ENCODE peak calls at places on chromosomes 3 and 15, in eight cellular contexts. Y, U, J, S, D, P, X and M are unnamed samples.

GRCh38 chr15:83734487-83734886 is 80.6 kb downstream of the ADAMTSL3 start:
- DNase-seq in Y (no peak), U (peak; percentile 58), J (no peak), S (peak; percentile 10), D (no peak), P (peak; percentile 36), X (no peak), M (no peak)

GRCh38 chr3:71581981-71582611 is 1.4 kb downstream of the FOXP1 start:
- DNase-seq in Y (no peak), U (peak; percentile 61), J (peak; percentile 76), S (no peak), D (peak; percentile 52), P (peak; percentile 57), X (peak; percentile 42), M (peak; percentile 81)

GRCh38 chr3:146161725-146162047 is 702 bp upstream of the PLOD2 start:
- DNase-seq in Y (peak; percentile 46), U (peak; percentile 53), J (peak; percentile 56), S (no peak), D (peak; percentile 55), P (peak; percentile 29), X (no peak), M (no peak)

GRCh38 chr3:21624514-21624913 is 126.5 kb downstream of the ZNF385D start:
- DNase-seq in Y (no peak), U (no peak), J (no peak), S (no peak), D (no peak), P (no peak), X (no peak), M (no peak)

GRCh38 chr3:13348671-13349396 is 71.3 kb downstream of the NUP210 start:
- DNase-seq in Y (no peak), U (no peak), J (no peak), S (no peak), D (no peak), P (no peak), X (no peak), M (no peak)

GRCh38 chr15:90001683-90002427 is 731 bp downstream of the ZNF710 start:
- DNase-seq in Y (peak; percentile 32), U (peak; percentile 48), J (peak; percentile 81), S (peak; percentile 70), D (peak; percentile 80), P (peak; percentile 70), X (peak; percentile 48), M (peak; percentile 80)

GRCh38 chr15:73930371-73930770 is 4.1 kb downstream of the LOXL1 start:
- DNase-seq in Y (no peak), U (no peak), J (peak; percentile 68), S (no peak), D (no peak), P (no peak), X (no peak), M (no peak)

GRCh38 chr3:31226331-31226730 is 306.4 kb upstream of the STT3B start:
- DNase-seq in Y (no peak), U (no peak), J (no peak), S (no peak), D (peak; percentile 17), P (no peak), X (no peak), M (no peak)

GRCh38 chr15:92714071-92714456 is 58.5 kb upstream of the FAM174B start:
- DNase-seq in Y (peak; percentile 16), U (peak; percentile 4), J (no peak), S (no peak), D (no peak), P (peak; percentile 37), X (no peak), M (no peak)